ENCODE peak calls at places on chromosomes 13 and 19, in five cellular contexts. One of them, this sample, is unnamed.

GRCh38 chr19:56141416-56141992 is 417 bp downstream of the ZNF444 start:
- DNase-seq in heart right ventricle: no peak
- DNase-seq in heart left ventricle: no peak
- DNase-seq in colonic mucosa: peak; percentile 49
- DNase-seq in ascending aorta: no peak
- DNase-seq in this sample: no peak

GRCh38 chr19:3287814-3288213 is 63.4 kb downstream of the CELF5 start:
- DNase-seq in heart right ventricle: no peak
- DNase-seq in heart left ventricle: no peak
- DNase-seq in ascending aorta: no peak
- DNase-seq in colonic mucosa: no peak
- DNase-seq in this sample: no peak

GRCh38 chr13:54536112-54536511 is 1507.5 kb downstream of the OLFM4 start:
- DNase-seq in ascending aorta: no peak
- DNase-seq in heart left ventricle: no peak
- DNase-seq in heart right ventricle: peak; percentile 2
- DNase-seq in colonic mucosa: no peak
- DNase-seq in this sample: no peak

GRCh38 chr13:98880673-98881072 is 97.2 kb downstream of the DOCK9 start:
- DNase-seq in heart right ventricle: no peak
- DNase-seq in heart left ventricle: no peak
- DNase-seq in colonic mucosa: no peak
- DNase-seq in ascending aorta: no peak
- DNase-seq in this sample: no peak

GRCh38 chr19:6357995-6358394 is 3.3 kb upstream of the CLPP start:
- DNase-seq in colonic mucosa: no peak
- DNase-seq in ascending aorta: no peak
- DNase-seq in heart left ventricle: no peak
- DNase-seq in heart right ventricle: no peak
- DNase-seq in this sample: no peak

GRCh38 chr19:35710784-35711723 is 6.7 kb downstream of the ZBTB32 start:
- DNase-seq in heart left ventricle: no peak
- DNase-seq in colonic mucosa: no peak
- DNase-seq in ascending aorta: no peak
- DNase-seq in heart right ventricle: no peak
- DNase-seq in this sample: no peak

GRCh38 chr19:34932494-34932893 is 5.8 kb downstream of the ZNF30 start:
- DNase-seq in heart right ventricle: no peak
- DNase-seq in ascending aorta: no peak
- DNase-seq in heart left ventricle: no peak
- DNase-seq in colonic mucosa: no peak
- DNase-seq in this sample: no peak

GRCh38 chr19:49157445-49158224 is at the start of gene TRPM4:
- DNase-seq in heart right ventricle: peak; percentile 97
- DNase-seq in colonic mucosa: peak; percentile 98
- DNase-seq in ascending aorta: peak; percentile 68
- DNase-seq in heart left ventricle: peak; percentile 95
- DNase-seq in this sample: peak; percentile 74

GRCh38 chr13:37369618-37370017 is 228.9 kb downstream of the POSTN start:
- DNase-seq in heart right ventricle: no peak
- DNase-seq in colonic mucosa: no peak
- DNase-seq in heart left ventricle: no peak
- DNase-seq in ascending aorta: no peak
- DNase-seq in this sample: peak; percentile 47

GRCh38 chr13:31749929-31750328 is 10.6 kb downstream of the RXFP2 start:
- DNase-seq in ascending aorta: no peak
- DNase-seq in heart right ventricle: no peak
- DNase-seq in heart left ventricle: no peak
- DNase-seq in colonic mucosa: no peak
- DNase-seq in this sample: peak; percentile 91

GRCh38 chr13:95862401-95862800 is 185.5 kb downstream of the DNAJC3 start:
- DNase-seq in heart left ventricle: no peak
- DNase-seq in ascending aorta: no peak
- DNase-seq in heart right ventricle: no peak
- DNase-seq in colonic mucosa: no peak
- DNase-seq in this sample: no peak

GRCh38 chr13:28628250-28628649 is 30.7 kb upstream of the POMP start:
- DNase-seq in ascending aorta: no peak
- DNase-seq in colonic mucosa: no peak
- DNase-seq in heart right ventricle: no peak
- DNase-seq in heart left ventricle: no peak
- DNase-seq in this sample: no peak

GRCh38 chr13:101258071-101258470 is 158.2 kb downstream of the NALCN start:
- DNase-seq in colonic mucosa: no peak
- DNase-seq in heart right ventricle: no peak
- DNase-seq in heart left ventricle: no peak
- DNase-seq in ascending aorta: no peak
- DNase-seq in this sample: peak; percentile 98

GRCh38 chr13:94705081-94705751 is 7.1 kb downstream of the SOX21 start:
- DNase-seq in heart left ventricle: no peak
- DNase-seq in heart right ventricle: no peak
- DNase-seq in ascending aorta: no peak
- DNase-seq in colonic mucosa: no peak
- DNase-seq in this sample: no peak

GRCh38 chr19:49832556-49832955 is 14.5 kb downstream of the MED25 start:
- DNase-seq in heart right ventricle: no peak
- DNase-seq in colonic mucosa: no peak
- DNase-seq in ascending aorta: no peak
- DNase-seq in heart left ventricle: no peak
- DNase-seq in this sample: no peak

GRCh38 chr19:47778954-47779351 is 450 bp downstream of the SELENOW start:
- DNase-seq in heart left ventricle: no peak
- DNase-seq in heart right ventricle: peak; percentile 47
- DNase-seq in colonic mucosa: peak; percentile 78
- DNase-seq in ascending aorta: no peak
- DNase-seq in this sample: no peak

GRCh38 chr19:51695088-51695487 is 2.0 kb downstream of the SPACA6 start:
- DNase-seq in ascending aorta: no peak
- DNase-seq in heart left ventricle: no peak
- DNase-seq in heart right ventricle: no peak
- DNase-seq in colonic mucosa: no peak
- DNase-seq in this sample: no peak

GRCh38 chr13:46146898-46147297 is 35.1 kb downstream of the LCP1 start:
- DNase-seq in ascending aorta: no peak
- DNase-seq in heart right ventricle: no peak
- DNase-seq in heart left ventricle: no peak
- DNase-seq in colonic mucosa: no peak
- DNase-seq in this sample: peak; percentile 22

GRCh38 chr19:858868-859843 is at the start of gene CFD:
- DNase-seq in heart left ventricle: peak; percentile 89
- DNase-seq in heart right ventricle: no peak
- DNase-seq in ascending aorta: peak; percentile 38
- DNase-seq in colonic mucosa: peak; percentile 58
- DNase-seq in this sample: no peak

GRCh38 chr13:33678084-33678483 is 139.9 kb upstream of the RFC3 start:
- DNase-seq in colonic mucosa: no peak
- DNase-seq in heart left ventricle: no peak
- DNase-seq in heart right ventricle: no peak
- DNase-seq in ascending aorta: no peak
- DNase-seq in this sample: no peak

GRCh38 chr13:77521595-77522367 is 13.7 kb upstream of the SCEL start:
- DNase-seq in heart left ventricle: no peak
- DNase-seq in heart right ventricle: no peak
- DNase-seq in colonic mucosa: no peak
- DNase-seq in ascending aorta: no peak
- DNase-seq in this sample: no peak

GRCh38 chr13:48189122-48189521 is 43.9 kb upstream of the ITM2B start:
- DNase-seq in heart left ventricle: no peak
- DNase-seq in colonic mucosa: no peak
- DNase-seq in ascending aorta: no peak
- DNase-seq in heart right ventricle: no peak
- DNase-seq in this sample: no peak

GRCh38 chr13:90839061-90839460 is 508.4 kb upstream of the MIR17HG start:
- DNase-seq in ascending aorta: no peak
- DNase-seq in heart right ventricle: no peak
- DNase-seq in heart left ventricle: no peak
- DNase-seq in colonic mucosa: no peak
- DNase-seq in this sample: no peak

GRCh38 chr13:92573467-92574057 is 653.0 kb upstream of the GPC6 start:
- DNase-seq in ascending aorta: no peak
- DNase-seq in heart right ventricle: no peak
- DNase-seq in colonic mucosa: no peak
- DNase-seq in heart left ventricle: no peak
- DNase-seq in this sample: peak; percentile 11

GRCh38 chr19:8095354-8095886 is 42.9 kb downstream of the CCL25 start:
- DNase-seq in colonic mucosa: no peak
- DNase-seq in ascending aorta: no peak
- DNase-seq in heart left ventricle: no peak
- DNase-seq in heart right ventricle: no peak
- DNase-seq in this sample: no peak

GRCh38 chr13:86581711-86582110 is 782.5 kb upstream of the SLITRK6 start:
- DNase-seq in ascending aorta: no peak
- DNase-seq in heart right ventricle: no peak
- DNase-seq in colonic mucosa: no peak
- DNase-seq in heart left ventricle: no peak
- DNase-seq in this sample: no peak

GRCh38 chr19:55132453-55133129 is 15.2 kb upstream of the PPP1R12C start:
- DNase-seq in ascending aorta: no peak
- DNase-seq in heart left ventricle: no peak
- DNase-seq in colonic mucosa: no peak
- DNase-seq in heart right ventricle: no peak
- DNase-seq in this sample: no peak
- TF ChIP-seq CTCF in ascending aorta: peak; percentile 6
- TF ChIP-seq CTCF in heart left ventricle: no peak
- TF ChIP-seq CTCF in colonic mucosa: no peak
- TF ChIP-seq CTCF in heart right ventricle: peak; percentile 19
- TF ChIP-seq CTCF in this sample: no peak

GRCh38 chr19:18338471-18339001 is 1.9 kb upstream of the PGPEP1 start:
- DNase-seq in heart right ventricle: no peak
- DNase-seq in ascending aorta: no peak
- DNase-seq in heart left ventricle: no peak
- DNase-seq in colonic mucosa: no peak
- DNase-seq in this sample: no peak

GRCh38 chr19:18342090-18342632 is 1.8 kb downstream of the PGPEP1 start:
- DNase-seq in colonic mucosa: no peak
- DNase-seq in heart left ventricle: no peak
- DNase-seq in ascending aorta: no peak
- DNase-seq in heart right ventricle: no peak
- DNase-seq in this sample: no peak

GRCh38 chr19:18340990-18341868 is 831 bp downstream of the PGPEP1 start:
- DNase-seq in heart left ventricle: peak; percentile 80
- DNase-seq in heart right ventricle: peak; percentile 53
- DNase-seq in ascending aorta: peak; percentile 23
- DNase-seq in colonic mucosa: peak; percentile 82
- DNase-seq in this sample: no peak

GRCh38 chr19:18340237-18340989 is at the start of gene PGPEP1:
- DNase-seq in heart left ventricle: peak; percentile 89
- DNase-seq in colonic mucosa: peak; percentile 83
- DNase-seq in heart right ventricle: peak; percentile 82
- DNase-seq in ascending aorta: peak; percentile 17
- DNase-seq in this sample: no peak

GRCh38 chr19:18339703-18340102 is 695 bp upstream of the PGPEP1 start:
- DNase-seq in heart left ventricle: no peak
- DNase-seq in heart right ventricle: no peak
- DNase-seq in colonic mucosa: peak; percentile 33
- DNase-seq in ascending aorta: no peak
- DNase-seq in this sample: no peak
- TF ChIP-seq CTCF in heart left ventricle: peak; percentile 16
- TF ChIP-seq CTCF in heart right ventricle: peak; percentile 9
- TF ChIP-seq CTCF in colonic mucosa: no peak
- TF ChIP-seq CTCF in ascending aorta: peak; percentile 8
- TF ChIP-seq CTCF in this sample: peak; percentile 61

DNA sequence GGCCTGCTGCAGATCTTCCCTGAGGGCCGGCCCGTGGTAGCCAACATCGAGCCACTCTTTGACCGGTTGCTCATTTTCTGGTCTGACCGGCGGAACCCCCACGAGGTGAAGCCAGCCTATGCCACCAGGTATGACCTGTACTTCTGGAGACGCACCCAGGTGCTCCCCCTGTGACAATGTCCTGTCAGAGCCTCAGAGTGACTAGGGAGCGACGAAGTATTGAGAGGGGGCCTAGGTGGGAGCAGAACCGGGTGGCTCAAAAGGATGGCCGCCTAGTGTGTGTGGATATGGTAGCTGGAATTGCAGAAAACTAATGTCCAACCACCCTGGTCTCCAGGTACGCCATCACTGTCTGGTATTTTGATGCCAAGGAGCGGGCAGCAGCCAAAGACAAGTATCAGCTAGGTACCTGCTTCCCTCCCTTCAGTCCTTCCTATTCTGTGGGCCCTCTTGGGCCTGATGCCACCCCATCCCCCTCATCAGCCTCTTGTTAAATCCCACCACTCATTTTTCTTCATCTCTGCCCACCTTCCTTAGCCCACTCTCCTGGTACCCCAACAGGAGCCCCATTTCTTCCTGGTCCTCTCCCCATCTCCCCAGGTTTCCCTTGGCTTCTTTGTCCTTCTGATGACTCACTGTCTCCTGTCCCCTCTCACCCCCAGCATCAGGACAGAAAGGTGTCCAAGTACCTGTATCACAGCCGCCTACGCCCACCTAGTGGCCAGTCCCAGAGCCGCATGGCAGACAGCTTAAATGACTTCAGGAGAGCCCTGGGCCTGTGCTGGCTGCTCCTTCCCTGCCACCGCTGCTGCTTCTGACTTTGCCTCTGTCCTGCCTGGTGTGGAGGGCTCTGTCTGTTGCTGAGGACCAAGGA is 8.4 kb downstream of the EGLN2 start:
- DNase-seq in ascending aorta: no peak
- DNase-seq in heart right ventricle: no peak
- DNase-seq in colonic mucosa: peak; percentile 41
- DNase-seq in heart left ventricle: no peak
- DNase-seq in this sample: no peak
- TF ChIP-seq CTCF in ascending aorta: no peak
- TF ChIP-seq CTCF in heart right ventricle: no peak
- TF ChIP-seq CTCF in colonic mucosa: peak; percentile 11
- TF ChIP-seq CTCF in heart left ventricle: peak; percentile 8
- TF ChIP-seq CTCF in this sample: peak; percentile 57

GRCh38 chr13:102402292-102402691 is 444 bp upstream of the FGF14 start:
- DNase-seq in ascending aorta: no peak
- DNase-seq in colonic mucosa: no peak
- DNase-seq in heart right ventricle: peak; percentile 42
- DNase-seq in heart left ventricle: peak; percentile 53
- DNase-seq in this sample: no peak
- TF ChIP-seq CTCF in ascending aorta: peak; percentile 19
- TF ChIP-seq CTCF in colonic mucosa: no peak
- TF ChIP-seq CTCF in heart right ventricle: no peak
- TF ChIP-seq CTCF in heart left ventricle: peak; percentile 37
- TF ChIP-seq CTCF in this sample: peak; percentile 47

DNA sequence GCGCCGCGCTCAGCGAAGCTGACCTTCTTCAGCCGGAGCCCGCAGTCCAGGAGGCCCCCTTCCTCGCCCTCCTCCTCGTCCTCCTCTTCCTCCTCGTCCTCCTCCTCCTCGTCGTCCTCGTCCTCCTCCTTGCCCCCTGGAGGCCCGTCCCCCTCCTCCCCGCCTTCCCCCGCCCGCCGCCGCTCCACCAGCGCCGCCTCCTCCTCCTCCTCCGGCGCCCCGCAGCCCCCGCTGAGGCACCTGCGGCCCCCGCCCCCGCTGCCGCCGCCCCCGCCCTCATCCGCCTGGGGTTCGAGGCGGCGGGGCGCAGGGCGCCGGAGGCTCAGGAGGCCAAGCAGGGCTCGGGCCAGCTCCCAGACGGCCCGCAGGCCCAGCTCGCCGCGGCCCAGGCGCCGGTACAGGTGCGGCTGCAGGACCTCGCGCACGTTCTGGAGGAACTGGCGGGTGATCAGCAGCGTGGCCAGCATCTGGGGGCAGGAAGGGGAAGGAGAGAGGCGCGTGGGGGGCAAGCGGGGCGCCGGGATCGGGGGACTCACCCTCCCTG is 6.1 kb downstream of the ANO8 start:
- DNase-seq in colonic mucosa: no peak
- DNase-seq in heart right ventricle: no peak
- DNase-seq in heart left ventricle: no peak
- DNase-seq in ascending aorta: no peak
- DNase-seq in this sample: no peak
- TF ChIP-seq CTCF in colonic mucosa: no peak
- TF ChIP-seq CTCF in heart right ventricle: no peak
- TF ChIP-seq CTCF in heart left ventricle: no peak
- TF ChIP-seq CTCF in ascending aorta: no peak
- TF ChIP-seq CTCF in this sample: no peak